ENCODE peak calls at places on chromosome 22, in four cellular contexts. V, S, F and E are unnamed samples.

GRCh38 chr22:49662681-49663080 is 165.0 kb downstream of the BRD1 start:
- DNase-seq in S (no peak), F (no peak), V (no peak), E (no peak)

GRCh38 chr22:46661221-46661851 is 41.1 kb downstream of the GRAMD4 start:
- DNase-seq in F (no peak), V (no peak), S (peak), E (no peak)

GRCh38 chr22:40676644-40677043 is 2.6 kb upstream of the MCHR1 start:
- DNase-seq in V (no peak), S (no peak), F (no peak), E (no peak)

GRCh38 chr22:35633520-35633919 is 14.7 kb upstream of the APOL6 start:
- DNase-seq in S (no peak), F (no peak), V (no peak), E (no peak)

GRCh38 chr22:42937164-42937854 is 77.6 kb downstream of the PACSIN2 start:
- DNase-seq in F (no peak), S (peak), V (peak), E (peak)

GRCh38 chr22:24847490-24847889 is 41.5 kb downstream of the SGSM1 start:
- DNase-seq in S (no peak), V (no peak), F (no peak), E (no peak)

GRCh38 chr22:40043086-40043485 is 48.3 kb downstream of the FAM83F start:
- DNase-seq in S (no peak), V (no peak), F (no peak), E (no peak)

GRCh38 chr22:37636186-37636948 is 3.1 kb upstream of the SH3BP1 start:
- DNase-seq in S (no peak), V (peak), F (no peak), E (peak)

GRCh38 chr22:20107951-20108756 is 7.8 kb upstream of the RANBP1 start:
- DNase-seq in S (no peak), F (no peak), V (no peak), E (no peak)

GRCh38 chr22:46147471-46148267 is 2.7 kb upstream of the PPARA start:
- DNase-seq in S (no peak), V (no peak), F (no peak), E (no peak)

GRCh38 chr22:50733521-50734342 is 4.3 kb upstream of the ACR start:
- DNase-seq in V (peak), F (peak), S (no peak), E (peak)